ENCODE peak calls at places on chromosome 13, in five cellular contexts. One of them, this sample, is unnamed. For H3K36me3, the result is how much of the 10 kb centered on the place peaks cover.

GRCh38 chr13:26425439-26426358 is 131.8 kb upstream of the WASF3 start:
- DNase-seq in SJSA1: no peak
- DNase-seq in thoracic aorta: no peak
- DNase-seq in GM23248: no peak
- DNase-seq in brain microvascular endothelial cell: peak
- DNase-seq in this sample: no peak

GRCh38 chr13:34076943-34077703 is 259.2 kb downstream of the RFC3 start:
- DNase-seq in SJSA1: no peak
- DNase-seq in thoracic aorta: no peak
- DNase-seq in GM23248: peak
- DNase-seq in brain microvascular endothelial cell: peak
- DNase-seq in this sample: peak

GRCh38 chr13:31797154-31797775 is 57.9 kb downstream of the RXFP2 start:
- DNase-seq in SJSA1: no peak
- DNase-seq in thoracic aorta: no peak
- DNase-seq in GM23248: peak
- DNase-seq in brain microvascular endothelial cell: peak
- DNase-seq in this sample: peak

GRCh38 chr13:29859971-29860370 is 9.6 kb upstream of the UBL3 start:
- DNase-seq in SJSA1: no peak
- DNase-seq in thoracic aorta: no peak
- DNase-seq in GM23248: peak
- DNase-seq in brain microvascular endothelial cell: peak
- DNase-seq in this sample: no peak

GRCh38 chr13:98214008-98214643 is 37.1 kb upstream of the RNF113B start:
- DNase-seq in SJSA1: no peak
- DNase-seq in thoracic aorta: no peak
- DNase-seq in GM23248: peak
- DNase-seq in brain microvascular endothelial cell: no peak
- DNase-seq in this sample: peak

GRCh38 chr13:75792526-75793187 is 156.5 kb downstream of the LMO7 start:
- DNase-seq in SJSA1: no peak
- DNase-seq in thoracic aorta: no peak
- DNase-seq in GM23248: no peak
- DNase-seq in brain microvascular endothelial cell: no peak
- DNase-seq in this sample: no peak

GRCh38 chr13:30125422-30126073 is 181.8 kb downstream of the KATNAL1 start:
- DNase-seq in SJSA1: no peak
- DNase-seq in thoracic aorta: no peak
- DNase-seq in GM23248: peak
- DNase-seq in brain microvascular endothelial cell: peak
- DNase-seq in this sample: no peak

GRCh38 chr13:36531746-36532486 is 99.6 kb downstream of the CCNA1 start:
- DNase-seq in SJSA1: no peak
- DNase-seq in thoracic aorta: no peak
- DNase-seq in GM23248: no peak
- DNase-seq in brain microvascular endothelial cell: no peak
- DNase-seq in this sample: peak

GRCh38 chr13:111920306-111920931 is 146.5 kb upstream of the SOX1 start:
- DNase-seq in SJSA1: no peak
- DNase-seq in thoracic aorta: no peak
- DNase-seq in GM23248: no peak
- DNase-seq in brain microvascular endothelial cell: no peak
- DNase-seq in this sample: no peak

DNA sequence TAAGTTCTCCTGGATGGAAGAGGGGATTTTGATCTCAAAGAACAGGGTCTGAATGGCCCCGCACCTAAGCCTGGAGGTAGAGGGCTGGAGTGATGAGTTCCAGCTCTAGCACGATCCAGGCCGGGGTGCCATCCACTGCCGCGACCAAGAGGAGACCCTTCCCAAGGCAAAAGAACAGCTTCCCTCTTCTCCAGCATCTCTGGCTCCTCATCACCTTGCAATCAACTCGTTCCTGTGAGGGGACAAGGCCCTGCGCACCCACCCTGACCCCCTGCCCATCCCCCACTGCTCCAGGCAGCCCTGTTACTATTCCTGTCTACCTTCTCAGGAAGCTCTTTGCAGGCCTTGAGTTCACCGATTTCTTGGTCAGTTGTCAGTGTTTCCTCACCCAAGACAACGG is 17.8 kb downstream of the COL4A1 start:
- DNase-seq in SJSA1: peak
- DNase-seq in thoracic aorta: no peak
- DNase-seq in GM23248: no peak
- DNase-seq in brain microvascular endothelial cell: no peak
- DNase-seq in this sample: no peak
- H3K36me3 ChIP-seq in SJSA1: under half
- H3K36me3 ChIP-seq in thoracic aorta: under half
- H3K36me3 ChIP-seq in GM23248: under half
- H3K36me3 ChIP-seq in brain microvascular endothelial cell: half or more
- H3K36me3 ChIP-seq in this sample: under half

GRCh38 chr13:81172603-81173002 is 831.7 kb upstream of the SPRY2 start:
- DNase-seq in SJSA1: no peak
- DNase-seq in thoracic aorta: no peak
- DNase-seq in GM23248: no peak
- DNase-seq in brain microvascular endothelial cell: no peak
- DNase-seq in this sample: no peak
- H3K36me3 ChIP-seq in SJSA1: under half
- H3K36me3 ChIP-seq in thoracic aorta: under half
- H3K36me3 ChIP-seq in GM23248: under half
- H3K36me3 ChIP-seq in brain microvascular endothelial cell: under half
- H3K36me3 ChIP-seq in this sample: under half

GRCh38 chr13:114275309-114275708 is 6.1 kb upstream of the UPF3A start:
- DNase-seq in SJSA1: no peak
- DNase-seq in thoracic aorta: no peak
- DNase-seq in GM23248: peak
- DNase-seq in brain microvascular endothelial cell: no peak
- DNase-seq in this sample: no peak
- H3K36me3 ChIP-seq in SJSA1: under half
- H3K36me3 ChIP-seq in thoracic aorta: under half
- H3K36me3 ChIP-seq in GM23248: half or more
- H3K36me3 ChIP-seq in brain microvascular endothelial cell: under half
- H3K36me3 ChIP-seq in this sample: under half

DNA sequence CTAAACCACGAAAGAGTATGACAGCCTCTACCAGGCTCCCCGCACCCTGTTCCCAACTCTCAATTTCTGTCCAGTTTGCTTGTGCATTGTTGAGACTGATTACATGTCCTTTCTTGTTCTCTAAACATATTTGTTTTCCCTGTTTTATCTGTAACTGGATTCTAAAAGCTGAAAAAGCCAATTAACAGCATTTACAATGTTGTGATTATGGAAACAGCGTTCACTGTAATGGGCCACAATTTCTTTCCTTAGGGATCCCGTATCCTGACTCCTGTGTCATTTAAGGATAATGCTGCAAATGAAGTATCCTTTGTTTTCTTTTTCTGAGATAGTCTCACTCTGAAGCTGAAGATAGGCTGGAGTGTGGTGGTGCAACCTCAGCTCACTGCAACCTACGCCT is 20.5 kb downstream of the EBPL start:
- DNase-seq in SJSA1: no peak
- DNase-seq in thoracic aorta: no peak
- DNase-seq in GM23248: no peak
- DNase-seq in brain microvascular endothelial cell: no peak
- DNase-seq in this sample: no peak
- H3K36me3 ChIP-seq in SJSA1: under half
- H3K36me3 ChIP-seq in thoracic aorta: under half
- H3K36me3 ChIP-seq in GM23248: under half
- H3K36me3 ChIP-seq in brain microvascular endothelial cell: under half
- H3K36me3 ChIP-seq in this sample: under half

DNA sequence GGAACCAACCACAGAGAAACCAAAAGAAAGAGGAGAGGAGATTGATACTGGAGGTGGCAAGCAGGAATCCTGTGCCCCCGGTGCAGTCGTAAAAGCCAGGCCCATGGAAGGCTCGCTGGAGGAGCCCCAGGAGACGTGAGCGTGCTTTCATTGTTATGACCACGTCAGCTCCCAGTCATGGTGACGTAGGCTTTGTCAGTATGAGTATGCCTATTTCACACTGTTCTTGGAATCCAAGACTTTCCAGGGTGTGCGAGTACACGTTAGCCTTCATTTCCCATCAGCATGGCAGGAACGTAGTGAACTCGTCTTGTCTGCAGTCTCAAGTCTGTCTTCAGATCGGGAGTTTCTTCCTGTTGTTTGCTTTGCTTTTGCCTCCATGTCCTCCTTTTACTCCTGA is 15.4 kb upstream of the CHAMP1 start:
- DNase-seq in SJSA1: no peak
- DNase-seq in thoracic aorta: no peak
- DNase-seq in GM23248: no peak
- DNase-seq in brain microvascular endothelial cell: no peak
- DNase-seq in this sample: no peak
- H3K36me3 ChIP-seq in SJSA1: half or more
- H3K36me3 ChIP-seq in thoracic aorta: under half
- H3K36me3 ChIP-seq in GM23248: under half
- H3K36me3 ChIP-seq in brain microvascular endothelial cell: under half
- H3K36me3 ChIP-seq in this sample: under half

GRCh38 chr13:113980489-113981064 is 6.7 kb upstream of the C13orf46 start:
- DNase-seq in SJSA1: no peak
- DNase-seq in thoracic aorta: no peak
- DNase-seq in GM23248: no peak
- DNase-seq in brain microvascular endothelial cell: no peak
- DNase-seq in this sample: no peak

GRCh38 chr13:113979791-113980471 is 6.1 kb upstream of the C13orf46 start:
- DNase-seq in SJSA1: no peak
- DNase-seq in thoracic aorta: no peak
- DNase-seq in GM23248: no peak
- DNase-seq in brain microvascular endothelial cell: no peak
- DNase-seq in this sample: no peak

GRCh38 chr13:113981611-113982295 is 7.9 kb upstream of the C13orf46 start:
- DNase-seq in SJSA1: no peak
- DNase-seq in thoracic aorta: peak
- DNase-seq in GM23248: no peak
- DNase-seq in brain microvascular endothelial cell: no peak
- DNase-seq in this sample: no peak

GRCh38 chr13:113982296-113982661 is 8.4 kb upstream of the C13orf46 start:
- DNase-seq in SJSA1: no peak
- DNase-seq in thoracic aorta: no peak
- DNase-seq in GM23248: no peak
- DNase-seq in brain microvascular endothelial cell: no peak
- DNase-seq in this sample: no peak

GRCh38 chr13:113981201-113981605 is 7.3 kb upstream of the C13orf46 start:
- DNase-seq in SJSA1: peak
- DNase-seq in thoracic aorta: peak
- DNase-seq in GM23248: peak
- DNase-seq in brain microvascular endothelial cell: no peak
- DNase-seq in this sample: peak
- H3K36me3 ChIP-seq in SJSA1: under half
- H3K36me3 ChIP-seq in thoracic aorta: under half
- H3K36me3 ChIP-seq in GM23248: under half
- H3K36me3 ChIP-seq in brain microvascular endothelial cell: under half
- H3K36me3 ChIP-seq in this sample: under half

GRCh38 chr13:110155072-110155471 is 151.9 kb downstream of the COL4A1 start:
- DNase-seq in SJSA1: no peak
- DNase-seq in thoracic aorta: no peak
- DNase-seq in GM23248: no peak
- DNase-seq in brain microvascular endothelial cell: no peak
- DNase-seq in this sample: no peak
- H3K36me3 ChIP-seq in SJSA1: half or more
- H3K36me3 ChIP-seq in thoracic aorta: half or more
- H3K36me3 ChIP-seq in GM23248: under half
- H3K36me3 ChIP-seq in brain microvascular endothelial cell: half or more
- H3K36me3 ChIP-seq in this sample: under half

GRCh38 chr13:107295391-107296157 is 727.6 kb upstream of the ARGLU1 start:
- DNase-seq in SJSA1: no peak
- DNase-seq in thoracic aorta: no peak
- DNase-seq in GM23248: peak
- DNase-seq in brain microvascular endothelial cell: no peak
- DNase-seq in this sample: no peak
- H3K36me3 ChIP-seq in SJSA1: under half
- H3K36me3 ChIP-seq in thoracic aorta: under half
- H3K36me3 ChIP-seq in GM23248: under half
- H3K36me3 ChIP-seq in brain microvascular endothelial cell: under half
- H3K36me3 ChIP-seq in this sample: under half

GRCh38 chr13:110477711-110478245 is 83.7 kb downstream of the RAB20 start:
- DNase-seq in SJSA1: no peak
- DNase-seq in thoracic aorta: no peak
- DNase-seq in GM23248: no peak
- DNase-seq in brain microvascular endothelial cell: no peak
- DNase-seq in this sample: no peak
- H3K36me3 ChIP-seq in SJSA1: half or more
- H3K36me3 ChIP-seq in thoracic aorta: half or more
- H3K36me3 ChIP-seq in GM23248: under half
- H3K36me3 ChIP-seq in brain microvascular endothelial cell: half or more
- H3K36me3 ChIP-seq in this sample: under half

GRCh38 chr13:106490887-106491321 is 44.6 kb downstream of the EFNB2 start:
- DNase-seq in SJSA1: no peak
- DNase-seq in thoracic aorta: no peak
- DNase-seq in GM23248: no peak
- DNase-seq in brain microvascular endothelial cell: no peak
- DNase-seq in this sample: no peak

GRCh38 chr13:106491463-106491862 is 44.0 kb downstream of the EFNB2 start:
- DNase-seq in SJSA1: no peak
- DNase-seq in thoracic aorta: no peak
- DNase-seq in GM23248: no peak
- DNase-seq in brain microvascular endothelial cell: no peak
- DNase-seq in this sample: no peak

GRCh38 chr13:106493569-106493968 is 41.9 kb downstream of the EFNB2 start:
- DNase-seq in SJSA1: no peak
- DNase-seq in thoracic aorta: no peak
- DNase-seq in GM23248: no peak
- DNase-seq in brain microvascular endothelial cell: no peak
- DNase-seq in this sample: no peak

GRCh38 chr13:106492576-106493323 is 42.7 kb downstream of the EFNB2 start:
- DNase-seq in SJSA1: no peak
- DNase-seq in thoracic aorta: no peak
- DNase-seq in GM23248: no peak
- DNase-seq in brain microvascular endothelial cell: no peak
- DNase-seq in this sample: no peak

GRCh38 chr13:106491928-106492327 is 43.5 kb downstream of the EFNB2 start:
- DNase-seq in SJSA1: no peak
- DNase-seq in thoracic aorta: no peak
- DNase-seq in GM23248: no peak
- DNase-seq in brain microvascular endothelial cell: no peak
- DNase-seq in this sample: no peak
- H3K36me3 ChIP-seq in SJSA1: under half
- H3K36me3 ChIP-seq in thoracic aorta: under half
- H3K36me3 ChIP-seq in GM23248: under half
- H3K36me3 ChIP-seq in brain microvascular endothelial cell: under half
- H3K36me3 ChIP-seq in this sample: under half